ENCODE peak calls at places on chromosome 15, in five cellular contexts. U, K, E, D and M are unnamed samples.

GRCh38 chr15:72991026-72991425 is 61.2 kb upstream of the NEO1 start:
- DNase-seq in U (no peak), K (no peak), E (no peak), D (no peak), M (no peak)

GRCh38 chr15:31977812-31978662 is 52.3 kb upstream of the CHRNA7 start:
- DNase-seq in E (peak; percentile 56), K (no peak), D (peak; percentile 48), U (no peak), M (peak; percentile 81)

GRCh38 chr15:57196865-57197264 is 179.4 kb upstream of the CGNL1 start:
- DNase-seq in U (peak; percentile 12), E (no peak), D (no peak), K (no peak), M (no peak)

GRCh38 chr15:59570364-59570763 is 41.2 kb upstream of the GCNT3 start:
- DNase-seq in U (peak; percentile 84), K (no peak), E (no peak), D (no peak), M (no peak)

GRCh38 chr15:70451861-70452653 is 311.3 kb downstream of the UACA start:
- DNase-seq in E (no peak), K (no peak), D (peak; percentile 40), U (no peak), M (no peak)

GRCh38 chr15:84752700-84753099 is 4.3 kb downstream of the ZNF592 start:
- DNase-seq in D (no peak), E (peak; percentile 38), U (no peak), K (peak; percentile 63), M (no peak)

GRCh38 chr15:77568014-77568959 is 64.4 kb downstream of the LINGO1 start:
- DNase-seq in D (no peak), E (no peak), K (no peak), U (no peak), M (no peak)

GRCh38 chr15:55017636-55018035 is 179.1 kb downstream of the RSL24D1 start:
- DNase-seq in K (no peak), E (no peak), D (no peak), U (no peak), M (no peak)

GRCh38 chr15:95202569-95203349 is 971.4 kb downstream of the MCTP2 start:
- DNase-seq in E (no peak), U (no peak), D (no peak), K (no peak), M (no peak)

GRCh38 chr15:63891763-63892123 is 58.0 kb upstream of the HERC1 start:
- DNase-seq in D (no peak), U (no peak), K (peak; percentile 8), E (no peak), M (no peak)
- H3K27me3 ChIP-seq in D (no peaks in the 10 kb centered on the region), U (no peaks in the 10 kb centered on the region), K (no peaks in the 10 kb centered on the region), E (no peaks in the 10 kb centered on the region), M (no peaks in the 10 kb centered on the region)

DNA sequence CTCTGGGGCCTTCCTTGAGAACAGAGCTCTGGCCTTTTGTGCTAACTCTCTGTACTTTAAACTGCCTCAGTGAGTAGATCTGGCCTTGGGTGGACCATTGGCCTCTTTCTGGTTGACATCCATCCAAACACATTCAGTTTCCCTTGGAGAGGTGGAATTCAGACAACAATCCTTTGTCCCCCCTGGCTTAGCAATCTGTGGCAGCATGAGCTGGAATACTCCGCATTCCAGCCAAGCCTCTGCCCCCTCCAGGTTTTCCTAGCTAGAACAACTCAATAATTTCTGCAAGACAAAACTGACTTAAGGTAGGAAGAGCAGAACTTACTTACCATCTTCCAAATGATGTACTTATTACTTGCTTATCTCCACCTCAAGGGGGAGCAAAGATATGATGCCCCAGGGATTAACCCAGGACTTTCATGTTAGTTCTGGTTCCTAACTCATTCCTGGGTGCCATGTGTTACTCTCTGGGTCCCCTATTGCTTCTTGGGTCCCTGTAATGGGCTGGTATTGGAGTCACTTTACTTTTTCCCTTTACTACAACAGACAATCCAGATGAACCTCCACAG is 21.8 kb upstream of the IL16 start:
- DNase-seq in U (no peak), E (no peak), D (no peak), K (no peak), M (no peak)
- H3K27ac ChIP-seq in U (no peak overlapping the region), E (no peak overlapping the region), D (no peak overlapping the region), K (no peak overlapping the region), M (no peak overlapping the region)

DNA sequence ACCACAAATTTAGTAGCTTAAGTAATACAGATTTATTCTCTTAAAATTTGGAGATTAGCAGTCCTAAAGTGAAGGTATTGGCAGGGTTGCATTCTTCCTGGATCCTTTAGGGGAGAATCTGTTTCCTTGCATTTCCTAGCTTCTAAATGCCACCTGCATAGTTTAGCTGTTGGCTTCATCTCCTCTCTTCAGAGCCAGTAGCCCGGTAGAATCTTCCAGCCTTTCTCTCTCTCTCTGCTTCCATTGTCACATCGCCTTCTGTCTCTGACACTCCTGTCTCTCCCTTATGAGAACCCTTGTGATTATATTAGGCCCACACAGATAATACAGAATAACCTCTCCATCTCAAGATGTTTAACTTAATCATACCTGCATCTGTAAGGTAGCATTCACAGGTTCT is 21.4 kb downstream of the FAM98B start:
- DNase-seq in D (no peak), K (no peak), U (no peak), E (no peak), M (no peak)
- H3K9me3 ChIP-seq in D (no peaks in the 10 kb centered on the region), K (no peaks in the 10 kb centered on the region), U (no peaks in the 10 kb centered on the region), E (no peaks in the 10 kb centered on the region), M (no peaks in the 10 kb centered on the region)

DNA sequence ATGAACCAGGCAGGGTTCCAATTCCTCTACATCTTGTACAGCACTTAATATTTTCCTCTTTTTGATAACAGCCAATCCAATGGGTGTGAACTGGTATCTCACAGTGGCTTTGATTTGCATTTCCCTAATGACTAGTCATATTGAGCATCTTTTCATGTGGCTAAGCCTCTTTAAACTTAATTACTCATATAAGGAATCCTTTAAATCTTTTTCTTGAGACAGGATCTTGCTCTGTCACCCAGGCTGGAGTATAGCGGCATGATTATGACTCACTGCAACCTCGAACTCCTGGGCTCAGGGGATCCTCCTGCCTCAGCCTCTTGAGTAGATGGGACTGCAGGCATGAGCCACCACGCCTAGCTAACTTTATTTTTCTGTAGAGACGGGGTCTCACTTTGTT is 38.2 kb upstream of the IGDCC4 start:
- DNase-seq in U (peak; percentile 23), K (no peak), E (no peak), D (no peak), M (no peak)
- H3K27me3 ChIP-seq in U (no peaks in the 10 kb centered on the region), K (no peaks in the 10 kb centered on the region), E (no peaks in the 10 kb centered on the region), D (no peaks in the 10 kb centered on the region), M (no peaks in the 10 kb centered on the region)

GRCh38 chr15:41648770-41649169 is 11.4 kb upstream of the MGA start:
- DNase-seq in D (no peak), U (peak; percentile 71), E (no peak), K (no peak), M (no peak)
- H3K27ac ChIP-seq in D (no peak overlapping the region), U (no peak overlapping the region), E (no peak overlapping the region), K (no peak overlapping the region), M (no peak overlapping the region)